ENCODE peak calls at places on chromosome 10, in ten cellular contexts. One of them, this sample, is unnamed.

GRCh38 chr10:110398419-110399162 is 93.9 kb upstream of the SMNDC1 start:
- DNase-seq in cardiac muscle cell: peak
- DNase-seq in CD4-positive, CD25-positive, alpha-beta regulatory T cell: no peak
- DNase-seq in IMR-90: peak
- DNase-seq in GM23248: peak
- DNase-seq in pancreas: no peak
- DNase-seq in SK-N-SH: no peak
- DNase-seq in heart right ventricle: no peak
- DNase-seq in A549: peak
- DNase-seq in psoas muscle: peak
- DNase-seq in this sample: no peak

GRCh38 chr10:35890061-35890969 is 248.2 kb upstream of the FZD8 start:
- DNase-seq in heart right ventricle: no peak
- DNase-seq in GM23248: no peak
- DNase-seq in CD4-positive, CD25-positive, alpha-beta regulatory T cell: no peak
- DNase-seq in pancreas: no peak
- DNase-seq in IMR-90: peak
- DNase-seq in A549: no peak
- DNase-seq in psoas muscle: no peak
- DNase-seq in cardiac muscle cell: no peak
- DNase-seq in SK-N-SH: no peak
- DNase-seq in this sample: no peak

GRCh38 chr10:73886625-73887024 is 12.3 kb upstream of the CAMK2G start:
- DNase-seq in A549: no peak
- DNase-seq in pancreas: no peak
- DNase-seq in IMR-90: no peak
- DNase-seq in psoas muscle: no peak
- DNase-seq in GM23248: peak
- DNase-seq in CD4-positive, CD25-positive, alpha-beta regulatory T cell: no peak
- DNase-seq in heart right ventricle: no peak
- DNase-seq in SK-N-SH: no peak
- DNase-seq in cardiac muscle cell: no peak
- DNase-seq in this sample: no peak

GRCh38 chr10:661891-662605 is 27.4 kb downstream of the DIP2C start:
- DNase-seq in pancreas: no peak
- DNase-seq in SK-N-SH: no peak
- DNase-seq in IMR-90: no peak
- DNase-seq in heart right ventricle: no peak
- DNase-seq in psoas muscle: no peak
- DNase-seq in A549: no peak
- DNase-seq in GM23248: no peak
- DNase-seq in cardiac muscle cell: no peak
- DNase-seq in CD4-positive, CD25-positive, alpha-beta regulatory T cell: no peak
- DNase-seq in this sample: no peak

GRCh38 chr10:51425431-51425830 is 274.0 kb downstream of the CSTF2T start:
- DNase-seq in GM23248: peak
- DNase-seq in psoas muscle: no peak
- DNase-seq in A549: no peak
- DNase-seq in pancreas: no peak
- DNase-seq in IMR-90: no peak
- DNase-seq in SK-N-SH: peak
- DNase-seq in CD4-positive, CD25-positive, alpha-beta regulatory T cell: no peak
- DNase-seq in cardiac muscle cell: peak
- DNase-seq in heart right ventricle: peak
- DNase-seq in this sample: no peak

GRCh38 chr10:15378569-15378968 is 7.5 kb upstream of the FAM171A1 start:
- DNase-seq in pancreas: no peak
- DNase-seq in SK-N-SH: no peak
- DNase-seq in psoas muscle: no peak
- DNase-seq in heart right ventricle: no peak
- DNase-seq in CD4-positive, CD25-positive, alpha-beta regulatory T cell: no peak
- DNase-seq in IMR-90: no peak
- DNase-seq in GM23248: no peak
- DNase-seq in cardiac muscle cell: no peak
- DNase-seq in A549: no peak
- DNase-seq in this sample: no peak

GRCh38 chr10:71269301-71270288 is 49.5 kb upstream of the SLC29A3 start:
- DNase-seq in CD4-positive, CD25-positive, alpha-beta regulatory T cell: no peak
- DNase-seq in SK-N-SH: no peak
- DNase-seq in IMR-90: peak
- DNase-seq in pancreas: peak
- DNase-seq in psoas muscle: no peak
- DNase-seq in GM23248: peak
- DNase-seq in A549: no peak
- DNase-seq in heart right ventricle: peak
- DNase-seq in cardiac muscle cell: peak
- DNase-seq in this sample: no peak

GRCh38 chr10:132961864-132962622 is 19.7 kb upstream of the CFAP46 start:
- DNase-seq in psoas muscle: peak
- DNase-seq in pancreas: peak
- DNase-seq in GM23248: peak
- DNase-seq in CD4-positive, CD25-positive, alpha-beta regulatory T cell: peak
- DNase-seq in SK-N-SH: peak
- DNase-seq in IMR-90: peak
- DNase-seq in heart right ventricle: peak
- DNase-seq in A549: peak
- DNase-seq in cardiac muscle cell: peak
- DNase-seq in this sample: no peak

GRCh38 chr10:62080905-62081304 is 179.4 kb downstream of the ARID5B start:
- DNase-seq in IMR-90: no peak
- DNase-seq in psoas muscle: no peak
- DNase-seq in cardiac muscle cell: no peak
- DNase-seq in GM23248: no peak
- DNase-seq in SK-N-SH: no peak
- DNase-seq in CD4-positive, CD25-positive, alpha-beta regulatory T cell: no peak
- DNase-seq in heart right ventricle: no peak
- DNase-seq in pancreas: no peak
- DNase-seq in A549: no peak
- DNase-seq in this sample: no peak

GRCh38 chr10:89235073-89235798 is 16.3 kb downstream of the LIPA start:
- DNase-seq in IMR-90: no peak
- DNase-seq in SK-N-SH: no peak
- DNase-seq in CD4-positive, CD25-positive, alpha-beta regulatory T cell: no peak
- DNase-seq in psoas muscle: peak
- DNase-seq in GM23248: peak
- DNase-seq in A549: no peak
- DNase-seq in heart right ventricle: peak
- DNase-seq in cardiac muscle cell: no peak
- DNase-seq in pancreas: no peak
- DNase-seq in this sample: peak

GRCh38 chr10:120403109-120403508 is 53.9 kb upstream of the PLPP4 start:
- DNase-seq in cardiac muscle cell: no peak
- DNase-seq in IMR-90: no peak
- DNase-seq in SK-N-SH: no peak
- DNase-seq in A549: no peak
- DNase-seq in pancreas: no peak
- DNase-seq in psoas muscle: no peak
- DNase-seq in GM23248: peak
- DNase-seq in CD4-positive, CD25-positive, alpha-beta regulatory T cell: no peak
- DNase-seq in heart right ventricle: no peak
- DNase-seq in this sample: no peak

DNA sequence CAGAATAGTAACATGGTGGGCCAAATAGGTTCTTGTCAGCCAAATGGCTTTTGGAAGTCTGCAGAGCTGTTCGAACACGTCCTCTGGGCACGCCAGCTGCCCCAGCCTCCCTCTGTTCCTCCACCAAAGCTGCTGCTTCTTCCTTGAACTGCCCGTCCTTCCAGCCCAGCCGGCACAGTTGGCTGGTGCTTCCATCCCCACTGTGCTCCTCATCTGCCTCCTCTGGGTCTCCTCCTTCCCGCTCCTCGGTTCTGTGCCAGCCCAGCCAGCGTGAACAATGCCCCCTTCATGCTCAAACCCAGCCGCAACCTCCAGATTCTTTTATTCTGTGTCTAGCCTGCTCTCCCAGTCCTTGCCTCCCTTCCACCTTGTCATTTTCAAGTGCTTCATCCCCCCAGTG is 66.1 kb downstream of the GOLGA7B start:
- DNase-seq in A549: no peak
- DNase-seq in IMR-90: no peak
- DNase-seq in GM23248: no peak
- DNase-seq in heart right ventricle: no peak
- DNase-seq in CD4-positive, CD25-positive, alpha-beta regulatory T cell: no peak
- DNase-seq in cardiac muscle cell: no peak
- DNase-seq in pancreas: no peak
- DNase-seq in psoas muscle: no peak
- DNase-seq in SK-N-SH: no peak
- DNase-seq in this sample: peak
- H3K27ac ChIP-seq in A549: no peak
- H3K27ac ChIP-seq in IMR-90: no peak
- H3K27ac ChIP-seq in GM23248: no peak
- H3K27ac ChIP-seq in heart right ventricle: no peak
- H3K27ac ChIP-seq in CD4-positive, CD25-positive, alpha-beta regulatory T cell: no peak
- H3K27ac ChIP-seq in cardiac muscle cell: no peak
- H3K27ac ChIP-seq in pancreas: no peak
- H3K27ac ChIP-seq in psoas muscle: no peak
- H3K27ac ChIP-seq in SK-N-SH: no peak
- H3K27ac ChIP-seq in this sample: peak

DNA sequence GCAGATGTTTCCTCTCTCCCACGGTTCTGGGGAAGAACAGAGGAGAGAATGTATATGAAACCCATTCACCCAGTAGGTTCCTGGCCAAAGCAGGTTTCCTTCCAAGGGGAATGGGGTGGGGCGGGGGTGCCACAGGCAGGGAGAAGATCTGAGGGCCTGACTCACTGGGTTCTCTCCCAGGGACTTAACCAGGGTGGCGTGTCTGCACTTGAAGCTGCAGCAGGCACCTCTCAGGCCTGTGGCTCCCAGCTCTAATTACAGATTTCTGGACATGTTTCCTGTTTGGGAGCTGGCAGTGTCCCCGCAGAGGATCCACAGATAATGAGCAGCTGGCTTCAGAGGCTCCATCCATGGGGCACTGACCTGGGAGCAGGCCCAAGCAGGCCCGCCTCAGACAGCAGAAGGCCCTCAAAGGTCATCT is 50.2 kb upstream of the ZMIZ1 start:
- DNase-seq in CD4-positive, CD25-positive, alpha-beta regulatory T cell: no peak
- DNase-seq in cardiac muscle cell: peak
- DNase-seq in A549: no peak
- DNase-seq in heart right ventricle: no peak
- DNase-seq in IMR-90: peak
- DNase-seq in pancreas: no peak
- DNase-seq in psoas muscle: peak
- DNase-seq in GM23248: no peak
- DNase-seq in SK-N-SH: peak
- DNase-seq in this sample: no peak
- H3K27ac ChIP-seq in CD4-positive, CD25-positive, alpha-beta regulatory T cell: no peak
- H3K27ac ChIP-seq in cardiac muscle cell: peak
- H3K27ac ChIP-seq in A549: no peak
- H3K27ac ChIP-seq in heart right ventricle: no peak
- H3K27ac ChIP-seq in IMR-90: peak
- H3K27ac ChIP-seq in pancreas: no peak
- H3K27ac ChIP-seq in psoas muscle: peak
- H3K27ac ChIP-seq in GM23248: no peak
- H3K27ac ChIP-seq in SK-N-SH: no peak
- H3K27ac ChIP-seq in this sample: no peak

GRCh38 chr10:102414749-102415148 is 3.8 kb downstream of the PSD start:
- DNase-seq in cardiac muscle cell: no peak
- DNase-seq in psoas muscle: no peak
- DNase-seq in CD4-positive, CD25-positive, alpha-beta regulatory T cell: no peak
- DNase-seq in SK-N-SH: no peak
- DNase-seq in pancreas: peak
- DNase-seq in GM23248: no peak
- DNase-seq in A549: no peak
- DNase-seq in IMR-90: no peak
- DNase-seq in heart right ventricle: no peak
- DNase-seq in this sample: no peak
- H3K27ac ChIP-seq in cardiac muscle cell: no peak
- H3K27ac ChIP-seq in psoas muscle: no peak
- H3K27ac ChIP-seq in CD4-positive, CD25-positive, alpha-beta regulatory T cell: no peak
- H3K27ac ChIP-seq in SK-N-SH: no peak
- H3K27ac ChIP-seq in pancreas: no peak
- H3K27ac ChIP-seq in GM23248: no peak
- H3K27ac ChIP-seq in A549: no peak
- H3K27ac ChIP-seq in IMR-90: no peak
- H3K27ac ChIP-seq in heart right ventricle: no peak
- H3K27ac ChIP-seq in this sample: no peak

GRCh38 chr10:11684717-11685645 is 57.2 kb upstream of the ECHDC3 start:
- DNase-seq in GM23248: peak
- DNase-seq in CD4-positive, CD25-positive, alpha-beta regulatory T cell: peak
- DNase-seq in heart right ventricle: peak
- DNase-seq in IMR-90: peak
- DNase-seq in pancreas: no peak
- DNase-seq in SK-N-SH: no peak
- DNase-seq in psoas muscle: peak
- DNase-seq in cardiac muscle cell: peak
- DNase-seq in A549: peak
- DNase-seq in this sample: peak
- H3K27ac ChIP-seq in GM23248: peak
- H3K27ac ChIP-seq in CD4-positive, CD25-positive, alpha-beta regulatory T cell: peak
- H3K27ac ChIP-seq in heart right ventricle: peak
- H3K27ac ChIP-seq in IMR-90: peak
- H3K27ac ChIP-seq in pancreas: no peak
- H3K27ac ChIP-seq in SK-N-SH: peak
- H3K27ac ChIP-seq in psoas muscle: peak
- H3K27ac ChIP-seq in cardiac muscle cell: peak
- H3K27ac ChIP-seq in A549: peak
- H3K27ac ChIP-seq in this sample: peak

GRCh38 chr10:103746598-103746997 is 108.8 kb downstream of the SH3PXD2A start:
- DNase-seq in A549: no peak
- DNase-seq in heart right ventricle: no peak
- DNase-seq in cardiac muscle cell: no peak
- DNase-seq in psoas muscle: no peak
- DNase-seq in IMR-90: no peak
- DNase-seq in SK-N-SH: no peak
- DNase-seq in CD4-positive, CD25-positive, alpha-beta regulatory T cell: no peak
- DNase-seq in pancreas: no peak
- DNase-seq in GM23248: no peak
- DNase-seq in this sample: no peak
- H3K27ac ChIP-seq in A549: no peak
- H3K27ac ChIP-seq in heart right ventricle: peak
- H3K27ac ChIP-seq in cardiac muscle cell: no peak
- H3K27ac ChIP-seq in psoas muscle: peak
- H3K27ac ChIP-seq in IMR-90: no peak
- H3K27ac ChIP-seq in SK-N-SH: no peak
- H3K27ac ChIP-seq in CD4-positive, CD25-positive, alpha-beta regulatory T cell: peak
- H3K27ac ChIP-seq in pancreas: no peak
- H3K27ac ChIP-seq in GM23248: no peak
- H3K27ac ChIP-seq in this sample: no peak

DNA sequence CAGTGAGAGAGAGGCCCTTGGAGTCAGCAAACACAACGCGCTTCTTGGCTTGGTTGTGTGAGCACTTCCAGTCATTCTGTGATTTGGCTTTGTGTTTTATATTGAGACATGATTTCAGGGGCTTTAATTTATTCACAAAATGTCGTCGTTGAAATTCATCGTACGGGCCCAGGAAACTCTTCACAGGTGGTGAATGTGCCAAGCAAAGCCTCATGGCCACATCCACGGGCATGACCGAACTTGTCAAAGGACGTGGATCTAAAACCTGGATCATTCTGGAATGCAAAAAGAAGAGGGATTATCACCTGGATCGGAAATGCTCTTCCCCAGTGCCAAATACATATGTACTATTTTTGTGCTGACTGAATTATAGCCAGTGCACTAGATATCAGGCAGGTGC is 2.3 kb downstream of the PPP1R3C start:
- DNase-seq in cardiac muscle cell: no peak
- DNase-seq in psoas muscle: no peak
- DNase-seq in pancreas: no peak
- DNase-seq in IMR-90: no peak
- DNase-seq in SK-N-SH: no peak
- DNase-seq in A549: no peak
- DNase-seq in CD4-positive, CD25-positive, alpha-beta regulatory T cell: no peak
- DNase-seq in GM23248: no peak
- DNase-seq in heart right ventricle: no peak
- DNase-seq in this sample: no peak
- H3K27ac ChIP-seq in cardiac muscle cell: peak
- H3K27ac ChIP-seq in psoas muscle: peak
- H3K27ac ChIP-seq in pancreas: no peak
- H3K27ac ChIP-seq in IMR-90: no peak
- H3K27ac ChIP-seq in SK-N-SH: no peak
- H3K27ac ChIP-seq in A549: no peak
- H3K27ac ChIP-seq in CD4-positive, CD25-positive, alpha-beta regulatory T cell: no peak
- H3K27ac ChIP-seq in GM23248: peak
- H3K27ac ChIP-seq in heart right ventricle: peak
- H3K27ac ChIP-seq in this sample: no peak